ENCODE peak calls at places on chromosomes 5 and 9, in four cellular contexts. Z is uterus, B is K562, T is HCT116. N is an unnamed sample.

GRCh38 chr5:131270809-131271208 is 7.0 kb downstream of the CDC42SE2 start:
- DNase-seq in T (no peak), Z (no peak), B (no peak), N (no peak)

GRCh38 chr9:130368631-130369103 is 76.1 kb upstream of the ASS1 start:
- DNase-seq in Z (no peak), B (peak), T (no peak), N (no peak)

GRCh38 chr5:91591076-91591475 is 208.0 kb upstream of the ARRDC3 start:
- DNase-seq in B (no peak), T (peak), Z (no peak), N (no peak)

GRCh38 chr5:176956756-176957155 is 49.8 kb downstream of the UIMC1 start:
- DNase-seq in B (no peak), Z (no peak), T (no peak), N (no peak)

GRCh38 chr9:32550609-32551490 is 1.3 kb upstream of the SMIM27 start:
- DNase-seq in B (peak), T (peak), Z (peak), N (peak)

GRCh38 chr9:14616188-14616982 is 76.8 kb downstream of the ZDHHC21 start:
- DNase-seq in Z (no peak), T (peak), B (no peak), N (no peak)

GRCh38 chr9:892123-892522 is 50.6 kb downstream of the DMRT1 start:
- DNase-seq in T (no peak), Z (no peak), B (no peak), N (no peak)

GRCh38 chr9:77978086-77978781 is 53.4 kb downstream of the GNAQ start:
- DNase-seq in Z (no peak), B (no peak), T (no peak), N (no peak)

GRCh38 chr9:129283290-129283691 is 105.2 kb upstream of the IER5L start:
- DNase-seq in Z (no peak), B (no peak), T (no peak), N (no peak)

GRCh38 chr5:13566903-13567339 is 377.6 kb downstream of the DNAH5 start:
- DNase-seq in T (no peak), Z (no peak), B (no peak), N (no peak)

GRCh38 chr5:1484416-1485319 is 39.1 kb downstream of the LPCAT1 start:
- DNase-seq in B (no peak), T (no peak), Z (no peak), N (no peak)
- TF ChIP-seq POLR2A in B (no peak), T (no peak), Z (no peak), N (no peak)

GRCh38 chr5:73204302-73204701 is 31.3 kb downstream of the TMEM174 start:
- DNase-seq in Z (no peak), B (no peak), T (no peak), N (no peak)

GRCh38 chr5:73198833-73199592 is 26.0 kb downstream of the TMEM174 start:
- DNase-seq in Z (no peak), T (no peak), B (no peak), N (no peak)

GRCh38 chr5:73199671-73200070 is 26.7 kb downstream of the TMEM174 start:
- DNase-seq in T (no peak), Z (no peak), B (no peak), N (no peak)

GRCh38 chr5:73204733-73205132 is 31.7 kb downstream of the TMEM174 start:
- DNase-seq in Z (no peak), B (no peak), T (no peak), N (no peak)

GRCh38 chr5:73201547-73202513 is 28.8 kb downstream of the TMEM174 start:
- DNase-seq in B (peak), T (peak), Z (peak), N (peak)
- TF ChIP-seq CTCF in B (peak), T (peak), Z (peak), N (peak)

GRCh38 chr5:126531543-126532120 is 63.4 kb downstream of the ALDH7A1 start:
- DNase-seq in B (no peak), Z (no peak), T (no peak), N (no peak)
- H3K27ac ChIP-seq in B (peak), Z (peak), T (no peak), N (peak)

GRCh38 chr9:93134018-93134739 is at the start of gene NINJ1:
- DNase-seq in Z (peak), B (peak), T (peak), N (peak)
- TF ChIP-seq POLR2A in Z (peak), B (peak), T (no peak), N (peak)

GRCh38 chr5:11977904-11978303 is 73.7 kb upstream of the CTNND2 start:
- DNase-seq in Z (no peak), B (no peak), T (no peak), N (no peak)
- TF ChIP-seq CTCF in Z (no peak), B (no peak), T (no peak), N (no peak)

DNA sequence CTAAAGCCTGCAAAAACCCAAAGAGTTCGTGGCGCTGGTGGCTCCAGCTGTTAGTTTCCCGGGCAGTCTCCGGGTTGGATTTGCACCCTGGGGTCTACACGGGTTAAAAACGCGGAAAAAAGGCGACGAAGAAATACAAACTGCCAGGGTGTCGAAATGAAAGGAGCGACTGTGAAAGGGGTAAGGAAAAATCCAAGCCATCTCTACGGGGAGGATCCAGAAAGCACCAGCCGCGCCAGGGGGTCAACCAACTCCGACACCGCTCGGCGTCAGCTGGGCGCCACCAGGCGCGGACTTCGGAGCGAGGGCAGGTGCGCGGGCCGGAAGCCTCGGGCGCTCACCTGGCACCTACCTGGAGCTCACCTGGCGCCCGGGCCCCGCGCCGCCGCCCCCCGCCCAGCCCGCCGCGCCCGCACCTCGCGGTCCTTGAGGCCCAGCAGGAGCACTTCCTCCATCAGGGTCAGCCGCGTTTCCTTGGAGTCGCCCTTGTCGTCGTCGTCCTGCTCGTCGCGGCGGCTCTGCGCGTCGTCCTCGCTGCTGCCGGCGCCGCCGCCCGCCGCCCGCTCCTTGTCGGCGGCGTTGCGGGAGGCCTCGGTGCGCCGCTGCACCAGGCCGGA is 617 bp downstream of the GOLPH3 start:
- DNase-seq in Z (peak), B (peak), T (no peak), N (peak)
- H3K27ac ChIP-seq in Z (peak), B (peak), T (peak), N (peak)

DNA sequence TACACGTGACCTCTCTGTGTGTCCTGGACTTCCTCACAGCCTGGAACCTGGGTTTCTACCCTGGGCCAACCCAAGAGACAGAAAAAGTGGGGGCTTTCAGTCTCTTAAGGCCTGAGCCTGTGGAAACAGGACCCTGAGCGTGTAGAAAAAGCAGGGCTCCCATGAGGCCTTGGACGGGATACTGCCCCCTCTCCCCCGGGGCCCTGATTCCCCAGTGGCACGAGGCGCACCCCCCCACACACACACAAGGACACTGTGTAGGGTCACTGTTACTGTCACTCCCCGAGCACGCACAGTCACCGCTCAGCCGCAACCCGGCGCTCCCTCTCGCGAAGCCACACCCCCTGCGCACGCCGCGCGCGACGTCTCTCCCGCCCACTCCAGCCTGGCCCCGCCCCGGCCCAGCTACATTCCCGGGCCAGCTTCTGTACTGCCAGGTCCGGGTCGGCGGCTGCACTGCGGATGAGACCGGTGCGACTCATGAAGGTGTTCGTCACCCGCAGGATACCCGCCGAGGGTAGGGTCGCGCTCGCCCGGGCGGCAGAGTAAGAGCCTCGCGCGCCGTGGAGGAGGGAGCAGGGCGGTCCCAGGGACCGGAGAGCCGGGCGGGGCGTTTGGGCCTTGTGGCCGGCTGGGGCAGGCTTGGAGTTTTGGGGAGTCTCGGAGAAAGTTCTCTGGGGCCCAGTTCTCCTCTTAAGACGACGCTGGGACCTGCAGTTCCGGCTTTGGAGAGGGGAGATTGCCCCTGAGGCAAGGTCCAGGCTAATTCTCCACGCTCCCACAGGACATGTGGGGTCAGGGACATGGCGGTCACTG is at the start of gene GRHPR:
- DNase-seq in Z (peak), B (peak), T (peak), N (peak)
- TF ChIP-seq POLR2A in Z (peak), B (peak), T (peak), N (peak)

DNA sequence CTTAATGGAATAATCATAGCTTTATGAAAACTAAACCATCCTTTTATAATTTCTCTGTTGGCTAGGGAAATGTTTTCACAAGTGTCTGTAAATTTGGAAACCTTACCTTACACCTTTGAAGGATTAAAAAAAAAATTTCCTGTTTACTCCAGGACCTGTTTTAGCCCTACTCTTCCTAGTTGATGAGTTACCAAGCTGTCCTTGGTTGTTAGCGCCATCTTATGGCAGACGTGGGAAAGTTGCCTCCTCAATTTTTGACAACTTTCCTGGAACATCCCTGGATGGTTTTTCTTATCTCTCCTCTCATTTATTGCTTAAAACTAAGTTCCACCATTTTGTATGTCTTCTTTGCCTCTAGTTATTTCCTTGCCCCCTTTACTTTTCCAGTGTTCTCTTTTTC is 25.7 kb downstream of the ZSWIM6 start:
- DNase-seq in B (peak), Z (no peak), T (peak), N (peak)
- TF ChIP-seq CTCF in B (peak), Z (no peak), T (peak), N (peak)